ENCODE peak calls at places on chromosomes 7 and 10, in five cellular contexts. B, E, Z, T and C are unnamed samples.

GRCh38 chr7:151699920-151700319 is 177.0 kb downstream of the PRKAG2 start:
- DNase-seq in T (no peak), Z (no peak), B (no peak), E (no peak), C (no peak)

GRCh38 chr7:134926396-134926795 is 59.9 kb upstream of the AGBL3 start:
- DNase-seq in B (no peak), T (no peak), Z (no peak), E (no peak), C (no peak)

GRCh38 chr7:2472744-2473143 is 3.5 kb downstream of the GRIFIN start:
- DNase-seq in Z (no peak), T (no peak), E (no peak), B (no peak), C (no peak)

GRCh38 chr7:94376281-94376680 is 18.4 kb upstream of the COL1A2 start:
- DNase-seq in Z (no peak), B (no peak), T (no peak), E (no peak), C (no peak)

GRCh38 chr10:131891196-131891928 is 9.4 kb upstream of the PPP2R2D start:
- DNase-seq in E (peak; percentile 25), B (peak; percentile 50), Z (no peak), T (no peak), C (no peak)

GRCh38 chr7:121398246-121398645 is 2.1 kb upstream of the FAM3C start:
- DNase-seq in B (no peak), T (no peak), E (no peak), Z (no peak), C (no peak)

GRCh38 chr10:15433850-15434537 is 62.9 kb upstream of the FAM171A1 start:
- DNase-seq in T (peak; percentile 34), Z (peak; percentile 60), B (peak; percentile 70), E (peak; percentile 56), C (no peak)

GRCh38 chr7:19522486-19522885 is 186.4 kb downstream of the POLR1F start:
- DNase-seq in T (no peak), B (no peak), E (no peak), Z (no peak), C (no peak)

GRCh38 chr7:94883676-94884075 is 23.7 kb upstream of the PPP1R9A start:
- DNase-seq in B (no peak), T (no peak), Z (no peak), E (no peak), C (no peak)

GRCh38 chr7:115008465-115009114 is 86.7 kb downstream of the MDFIC start:
- DNase-seq in B (no peak), Z (no peak), T (peak; percentile 80), E (no peak), C (no peak)

GRCh38 chr10:89555688-89556445 is 20.5 kb upstream of the SLC16A12 start:
- DNase-seq in Z (no peak), E (no peak), B (no peak), T (no peak), C (no peak)

GRCh38 chr10:24414597-24414996 is 205.7 kb downstream of the KIAA1217 start:
- DNase-seq in T (no peak), B (no peak), E (no peak), Z (peak; percentile 32), C (no peak)

GRCh38 chr10:49081532-49082275 is 33.6 kb downstream of the VSTM4 start:
- DNase-seq in T (no peak), B (peak; percentile 39), E (no peak), Z (no peak), C (no peak)

GRCh38 chr7:18978108-18978495 is 139.3 kb downstream of the TWIST1 start:
- DNase-seq in T (no peak), Z (no peak), B (no peak), E (no peak), C (no peak)

GRCh38 chr7:5694221-5694754 is 87.2 kb downstream of the RNF216 start:
- DNase-seq in E (no peak), T (no peak), B (no peak), Z (no peak), C (no peak)

GRCh38 chr7:96737545-96738050 is 28.0 kb upstream of the SEM1 start:
- DNase-seq in T (no peak), Z (no peak), B (no peak), E (no peak), C (no peak)
- TF ChIP-seq CTCF in T (no peak), Z (no peak), B (no peak), E (no peak), C (no peak)

DNA sequence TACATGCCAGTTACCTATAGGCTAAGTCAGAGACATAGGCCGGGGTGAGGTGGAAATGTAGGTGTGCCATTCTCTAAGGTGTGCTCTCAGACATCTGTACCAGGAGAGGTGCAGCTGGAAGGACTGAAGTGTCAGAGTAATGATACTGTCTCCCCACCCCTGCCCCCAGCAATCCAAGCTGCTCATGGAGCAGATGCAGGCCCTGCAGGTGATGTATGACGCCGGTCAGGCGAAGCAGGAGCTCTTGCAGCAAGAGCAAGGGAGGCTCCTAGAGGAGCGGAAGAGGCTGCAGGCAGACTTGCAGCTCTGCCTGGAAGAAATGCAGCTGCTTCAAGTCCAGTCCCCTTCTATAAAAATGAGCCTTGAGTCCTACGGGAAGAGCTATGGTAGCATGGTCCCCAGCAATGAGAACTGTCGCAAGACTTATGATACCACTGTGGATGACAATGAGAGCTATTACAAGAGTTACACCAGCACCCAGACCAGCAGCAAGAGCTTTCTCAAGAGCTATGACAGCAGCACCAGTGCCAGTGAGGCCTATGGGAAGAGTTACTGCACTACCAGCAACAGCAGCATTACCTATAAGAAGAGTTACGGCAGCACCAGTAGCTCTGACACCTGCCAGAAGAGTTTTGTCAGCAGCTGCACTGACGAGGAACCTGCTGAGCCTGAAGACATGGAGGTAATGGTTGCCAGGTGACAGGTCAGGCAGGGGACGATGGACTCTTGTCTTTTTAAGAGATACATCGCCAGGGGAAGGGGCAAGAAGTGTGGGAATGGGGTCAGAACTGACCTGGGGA is 18.4 kb upstream of the FLNC start:
- DNase-seq in T (no peak), E (no peak), Z (no peak), B (no peak), C (no peak)
- TF ChIP-seq CTCF in T (no peak), E (no peak), Z (no peak), B (no peak), C (no peak)

DNA sequence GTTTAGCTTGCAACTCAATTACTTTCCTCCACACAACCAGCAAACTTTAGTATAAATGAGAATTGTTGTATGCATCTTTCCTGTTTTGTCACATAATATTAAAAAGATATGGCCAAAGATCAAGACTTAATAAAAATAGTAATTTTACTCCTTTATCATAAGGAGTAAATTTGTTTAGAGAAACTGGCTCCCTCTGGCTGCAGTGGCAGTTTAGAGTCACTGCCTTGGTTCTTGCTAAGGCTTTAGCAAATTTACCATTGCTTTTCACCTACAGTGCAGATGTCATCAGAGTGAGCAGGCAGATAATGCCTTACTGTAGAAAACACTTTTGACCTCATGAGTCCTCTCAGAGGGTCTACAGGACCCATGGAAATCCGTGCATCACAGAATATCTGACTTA is 2.6 kb downstream of the PRPF18 start:
- DNase-seq in B (no peak), E (no peak), T (no peak), Z (no peak), C (no peak)
- TF ChIP-seq CTCF in B (no peak), E (no peak), T (no peak), Z (no peak), C (no peak)

GRCh38 chr7:117751775-117752174 is 121.5 kb downstream of the CTTNBP2 start:
- DNase-seq in B (no peak), Z (no peak), E (no peak), T (no peak), C (no peak)

GRCh38 chr7:117756586-117756985 is 116.7 kb downstream of the CTTNBP2 start:
- DNase-seq in B (no peak), Z (no peak), T (no peak), E (no peak), C (no peak)

GRCh38 chr7:117755136-117755535 is 118.1 kb downstream of the CTTNBP2 start:
- DNase-seq in T (no peak), Z (no peak), B (no peak), E (no peak), C (no peak)

GRCh38 chr7:117750612-117751563 is 122.4 kb downstream of the CTTNBP2 start:
- DNase-seq in T (no peak), B (peak; percentile 31), Z (no peak), E (no peak), C (no peak)
- TF ChIP-seq CTCF in T (peak; percentile 63), B (peak; percentile 49), Z (peak; percentile 42), E (peak; percentile 73), C (peak; percentile 45)

DNA sequence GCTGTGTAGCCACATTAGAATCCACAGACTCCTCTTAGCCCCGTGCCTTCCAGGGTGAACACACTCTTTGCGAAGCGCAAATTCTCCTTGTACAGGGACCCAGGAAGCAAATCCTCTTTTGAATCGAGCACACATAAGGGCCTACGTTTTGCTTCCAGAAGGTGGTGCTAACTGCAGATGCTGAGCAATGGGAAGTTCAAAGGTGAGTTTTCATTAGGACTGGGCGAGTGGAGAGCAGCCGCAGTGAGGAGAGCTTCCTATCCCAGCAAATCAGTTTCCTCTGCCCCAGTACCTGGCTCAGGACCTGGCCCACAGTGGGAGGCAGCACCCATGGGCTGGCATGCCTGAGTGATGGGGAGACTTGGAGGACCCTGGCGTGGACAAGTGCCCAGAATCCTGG is 23.5 kb upstream of the GPR26 start:
- DNase-seq in E (no peak), T (no peak), Z (no peak), B (no peak), C (no peak)
- TF ChIP-seq CTCF in E (no peak), T (no peak), Z (no peak), B (no peak), C (no peak)

GRCh38 chr10:71099731-71100361 is 112.5 kb upstream of the UNC5B start:
- DNase-seq in E (no peak), T (no peak), Z (no peak), B (no peak), C (no peak)
- TF ChIP-seq CTCF in E (no peak), T (no peak), Z (no peak), B (no peak), C (no peak)

GRCh38 chr10:106189254-106189653 is 975.3 kb downstream of the SORCS1 start:
- DNase-seq in Z (peak; percentile 12), T (no peak), B (peak; percentile 73), E (peak; percentile 30), C (no peak)
- TF ChIP-seq CTCF in Z (peak; percentile 30), T (peak; percentile 24), B (peak; percentile 52), E (peak; percentile 66), C (peak; percentile 79)

DNA sequence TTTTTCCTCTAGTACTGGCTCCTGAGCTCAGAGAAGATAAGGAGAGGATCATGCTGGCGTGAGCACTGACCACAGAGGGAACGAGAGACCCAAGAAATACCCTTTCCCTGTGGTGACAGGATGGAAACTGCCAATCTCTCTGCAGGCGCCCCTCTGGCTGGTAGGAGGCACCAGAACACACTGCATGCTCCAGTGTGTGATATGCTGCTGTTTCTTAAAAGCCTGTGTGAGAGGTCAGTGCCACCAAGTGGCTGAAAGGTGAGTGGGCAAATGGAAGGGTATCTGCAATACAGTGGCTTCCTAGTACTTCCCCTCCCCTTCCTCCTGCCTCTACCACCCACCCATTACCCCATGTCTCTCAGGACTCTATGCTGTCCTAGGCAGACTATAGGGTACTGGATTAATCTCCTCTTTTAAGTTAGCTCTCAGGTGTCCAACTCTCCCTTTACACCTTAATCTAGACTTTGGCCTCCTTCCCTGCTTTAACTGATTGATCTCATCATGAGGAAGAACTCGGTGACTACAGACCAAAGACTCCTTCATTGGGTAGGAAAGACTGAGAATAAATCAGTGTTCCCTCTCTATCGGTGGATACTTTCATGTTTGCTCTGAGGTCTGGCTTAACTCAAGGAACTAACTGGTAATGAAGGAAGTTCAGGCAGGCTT is 283.6 kb downstream of the ADRA2A start:
- DNase-seq in Z (no peak), E (no peak), B (peak; percentile 80), T (peak; percentile 21), C (no peak)
- TF ChIP-seq CTCF in Z (peak; percentile 37), E (peak; percentile 60), B (no peak), T (peak; percentile 40), C (peak; percentile 49)